ENCODE peak calls at places on chromosome 5, in nine cellular contexts. O is ovary, V is stomach, Q is tibial artery, B is DND-41, S is bronchial epithelial cell, Z is fibroblast of lung, N is Peyer's patch, X is GM23338. I is an unnamed sample.

GRCh38 chr5:94234987-94235386 is 383.4 kb downstream of the KIAA0825 start:
- DNase-seq in O (no peak), V (peak; percentile 66), Q (no peak), B (no peak), S (no peak), Z (no peak), N (no peak), X (no peak), I (no peak)

GRCh38 chr5:127086583-127086982 is 13.3 kb upstream of the C5orf63 start:
- DNase-seq in O (no peak), V (no peak), Q (no peak), B (no peak), S (peak; percentile 34), Z (no peak), N (peak; percentile 69), X (no peak), I (no peak)

GRCh38 chr5:127762412-127762811 is 59.2 kb downstream of the CCDC192 start:
- DNase-seq in O (no peak), V (no peak), Q (no peak), B (no peak), S (no peak), Z (no peak), N (no peak), X (no peak), I (no peak)

GRCh38 chr5:159038907-159039306 is 60.8 kb downstream of the EBF1 start:
- DNase-seq in O (no peak), V (no peak), Q (peak; percentile 70), B (no peak), S (no peak), Z (peak; percentile 89), N (no peak), X (no peak), I (no peak)

GRCh38 chr5:154176191-154176590 is 14.3 kb upstream of the GALNT10 start:
- DNase-seq in O (no peak), V (no peak), Q (no peak), B (no peak), S (no peak), Z (peak; percentile 82), N (no peak), X (no peak), I (no peak)

GRCh38 chr5:173028811-173029327 is 27.3 kb upstream of the CREBRF start:
- DNase-seq in O (no peak), V (no peak), Q (no peak), B (no peak), S (no peak), Z (peak; percentile 52), N (no peak), X (no peak), I (no peak)

GRCh38 chr5:180602481-180603075 is 11.3 kb upstream of the SCGB3A1 start:
- DNase-seq in O (no peak), V (no peak), Q (peak; percentile 8), B (no peak), S (no peak), Z (no peak), N (no peak), X (no peak), I (no peak)

GRCh38 chr5:177449140-177450061 is 2.8 kb downstream of the PRR7 start:
- DNase-seq in O (no peak), V (no peak), Q (no peak), B (no peak), S (peak; percentile 58), Z (no peak), N (no peak), X (no peak), I (no peak)

GRCh38 chr5:61817472-61818326 is 485.6 kb downstream of the ZSWIM6 start:
- DNase-seq in O (peak; percentile 52), V (peak; percentile 36), Q (peak; percentile 45), B (no peak), S (peak; percentile 86), Z (peak; percentile 49), N (peak; percentile 74), X (peak; percentile 71), I (no peak)

GRCh38 chr5:67659288-67659687 is 462.7 kb upstream of the CD180 start:
- DNase-seq in O (no peak), V (no peak), Q (no peak), B (no peak), S (peak; percentile 41), Z (peak; percentile 68), N (no peak), X (no peak), I (no peak)

GRCh38 chr5:5270958-5271605 is 131.0 kb downstream of the ADAMTS16 start:
- DNase-seq in O (peak; percentile 83), V (peak; percentile 72), Q (peak; percentile 49), B (no peak), S (peak; percentile 90), Z (peak; percentile 96), N (peak; percentile 80), X (peak; percentile 64), I (peak; percentile 9)

GRCh38 chr5:179612577-179613459 is 10.7 kb downstream of the HNRNPH1 start:
- DNase-seq in O (no peak), V (no peak), Q (no peak), B (peak; percentile 30), S (no peak), Z (no peak), N (no peak), X (no peak), I (no peak)

GRCh38 chr5:96037128-96037527 is 75.5 kb upstream of the ELL2 start:
- DNase-seq in O (no peak), V (no peak), Q (no peak), B (no peak), S (peak; percentile 95), Z (peak; percentile 58), N (no peak), X (no peak), I (no peak)

GRCh38 chr5:40481226-40481625 is 198.5 kb upstream of the PTGER4 start:
- DNase-seq in O (no peak), V (no peak), Q (no peak), B (no peak), S (peak; percentile 68), Z (peak; percentile 15), N (no peak), X (no peak), I (no peak)

GRCh38 chr5:160477266-160477970 is 55.8 kb downstream of the PTTG1 start:
- DNase-seq in O (no peak), V (no peak), Q (no peak), B (no peak), S (no peak), Z (no peak), N (no peak), X (peak; percentile 41), I (no peak)

GRCh38 chr5:56179442-56179841 is 53.7 kb downstream of the ANKRD55 start:
- DNase-seq in O (no peak), V (no peak), Q (no peak), B (no peak), S (no peak), Z (no peak), N (no peak), X (no peak), I (no peak)

GRCh38 chr5:177134653-177135225 is 1.2 kb downstream of the NSD1 start:
- DNase-seq in O (no peak), V (no peak), Q (no peak), B (peak; percentile 34), S (no peak), Z (no peak), N (peak; percentile 33), X (peak; percentile 46), I (no peak)

GRCh38 chr5:134989291-134989830 is 21.7 kb downstream of the CATSPER3 start:
- DNase-seq in O (no peak), V (no peak), Q (no peak), B (no peak), S (no peak), Z (peak; percentile 70), N (no peak), X (no peak), I (no peak)

DNA sequence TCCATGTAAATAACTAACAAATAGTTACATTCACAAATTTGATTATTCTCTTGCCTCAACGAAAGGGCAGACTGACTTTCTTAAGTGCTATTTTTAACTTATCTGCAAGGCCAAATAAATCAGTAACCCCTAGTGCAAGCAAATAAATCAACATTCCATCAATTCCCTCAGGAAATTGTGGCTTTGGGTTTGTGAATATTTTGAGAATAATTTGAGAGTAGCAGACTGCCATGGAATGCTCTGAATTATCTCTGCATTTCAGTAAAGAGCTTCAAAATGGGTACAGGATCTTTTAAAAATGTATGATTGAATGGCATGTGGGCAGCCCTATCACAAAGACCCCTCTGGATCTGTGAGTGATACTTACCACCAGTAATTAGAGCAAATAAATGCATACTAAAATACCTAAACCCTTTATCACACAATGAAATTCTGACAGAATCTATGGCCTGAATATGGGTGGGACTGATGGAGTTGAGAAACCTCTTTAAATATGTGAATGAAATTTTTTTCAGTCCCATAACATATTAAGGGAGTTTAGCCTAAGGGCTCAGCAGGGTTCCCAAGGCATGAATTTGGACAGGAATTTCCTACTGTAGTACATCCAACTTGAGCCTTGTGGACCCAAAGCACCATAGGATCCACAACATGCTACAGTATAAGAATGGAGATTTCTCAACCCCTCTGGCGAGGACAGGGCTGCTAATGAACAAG is 92.5 kb upstream of the ITGA2 start:
- DNase-seq in O (no peak), V (no peak), Q (no peak), B (no peak), S (no peak), Z (peak; percentile 68), N (no peak), X (no peak), I (no peak)
- TF ChIP-seq CTCF in O (no peak), V (no peak), Q (no peak), B (no peak), S (no peak), Z (no peak), N (no peak), X (no peak), I (no peak)

GRCh38 chr5:43014522-43014921 is 25.6 kb downstream of the ANXA2R start:
- DNase-seq in O (no peak), V (no peak), Q (no peak), B (no peak), S (no peak), Z (no peak), N (no peak), X (no peak), I (no peak)
- H3K27me3 ChIP-seq in O (no peaks in the 10 kb centered on the region), V (peaks cover 16% of the 10 kb centered on the region), Q (no peaks in the 10 kb centered on the region), B (no peaks in the 10 kb centered on the region), S (no peaks in the 10 kb centered on the region), Z (no peaks in the 10 kb centered on the region), N (no peaks in the 10 kb centered on the region), X (peaks cover 100% of the 10 kb centered on the region), I (no peaks in the 10 kb centered on the region)

DNA sequence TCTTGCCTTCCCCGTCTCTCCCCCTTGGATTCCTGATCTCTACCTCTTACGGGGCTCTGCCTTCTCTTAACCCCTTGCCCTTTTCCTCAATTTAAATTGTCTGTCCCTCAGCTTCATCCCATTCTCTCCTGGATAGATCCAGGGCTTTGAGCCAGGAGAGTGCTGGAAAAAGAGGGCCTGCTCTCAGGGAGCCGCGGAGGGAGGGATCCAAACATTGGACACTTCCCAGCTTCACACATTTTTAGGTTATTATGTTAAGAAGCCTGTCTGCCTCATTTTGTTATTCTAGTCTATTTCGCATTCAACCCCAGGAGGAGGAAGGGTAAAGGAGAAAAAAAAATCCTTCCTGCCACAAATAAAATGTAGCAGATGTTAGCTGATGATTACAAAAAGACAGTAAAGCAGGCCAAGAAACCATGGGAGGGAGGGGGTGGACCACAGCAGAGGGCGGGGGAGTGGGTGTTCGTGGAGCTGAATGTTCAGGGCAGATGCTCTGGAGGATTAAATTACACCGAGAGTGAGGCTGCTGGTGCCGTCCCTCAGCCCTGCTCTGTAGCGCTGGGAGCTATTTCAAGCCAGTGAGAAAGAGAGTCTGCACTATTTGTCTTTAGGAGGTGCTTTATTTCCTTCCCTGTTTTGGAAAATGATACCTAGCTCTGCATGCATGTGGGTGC is 60.5 kb upstream of the ZFR start:
- DNase-seq in O (peak; percentile 53), V (no peak), Q (peak; percentile 56), B (peak; percentile 19), S (peak; percentile 8), Z (peak; percentile 94), N (no peak), X (peak; percentile 26), I (no peak)
- H3K4me3 ChIP-seq in O (no peak overlapping the region), V (no peak overlapping the region), Q (peak overlapping the region; percentile 9), B (no peak overlapping the region), S (no peak overlapping the region), Z (no peak overlapping the region), N (no peak overlapping the region), X (no peak overlapping the region), I (peak overlapping the region; percentile 39)

GRCh38 chr5:122195784-122196394 is 66.5 kb downstream of the ZNF474 start:
- DNase-seq in O (no peak), V (no peak), Q (no peak), B (no peak), S (peak; percentile 60), Z (peak; percentile 48), N (no peak), X (peak; percentile 82), I (no peak)
- TF ChIP-seq CTCF in O (peak; percentile 80), V (no peak), Q (peak; percentile 64), B (peak; percentile 54), S (peak; percentile 72), Z (peak; percentile 87), N (peak; percentile 56), X (peak; percentile 82), I (peak; percentile 63)

I was measured in thoracic aorta.